ENCODE peak calls at places on chromosomes 16 and 17, in four cellular contexts. F is mammary epithelial cell, P is IMR-90, V is fibroblast of lung. B is an unnamed sample.

GRCh38 chr16:31869511-31870201 is 4.0 kb upstream of the ZNF267 start:
- DNase-seq in F (peak; percentile 88), V (peak; percentile 80), P (peak; percentile 92), B (peak; percentile 84)

GRCh38 chr17:56777859-56778258 is 55.9 kb downstream of the C17orf67 start:
- DNase-seq in F (no peak), V (no peak), P (peak; percentile 81), B (no peak)

GRCh38 chr17:47905221-47905733 is 9.2 kb downstream of the SP2 start:
- DNase-seq in P (peak; percentile 78), V (peak; percentile 87), F (peak; percentile 67), B (peak; percentile 67)

GRCh38 chr16:47180073-47180472 is 36.3 kb upstream of the NETO2 start:
- DNase-seq in P (no peak), V (no peak), F (no peak), B (no peak)

GRCh38 chr17:27793168-27793905 is 7.0 kb downstream of the NOS2 start:
- DNase-seq in V (peak; percentile 21), P (no peak), F (peak; percentile 8), B (peak; percentile 78)

GRCh38 chr17:62162898-62163297 is 97.8 kb upstream of the MED13 start:
- DNase-seq in P (no peak), V (no peak), F (no peak), B (no peak)

GRCh38 chr16:24289301-24289700 is 33.2 kb downstream of the CACNG3 start:
- DNase-seq in V (no peak), P (no peak), F (no peak), B (no peak)

GRCh38 chr16:24971718-24972117 is 43.5 kb downstream of the ARHGAP17 start:
- DNase-seq in F (no peak), P (no peak), V (no peak), B (no peak)

DNA sequence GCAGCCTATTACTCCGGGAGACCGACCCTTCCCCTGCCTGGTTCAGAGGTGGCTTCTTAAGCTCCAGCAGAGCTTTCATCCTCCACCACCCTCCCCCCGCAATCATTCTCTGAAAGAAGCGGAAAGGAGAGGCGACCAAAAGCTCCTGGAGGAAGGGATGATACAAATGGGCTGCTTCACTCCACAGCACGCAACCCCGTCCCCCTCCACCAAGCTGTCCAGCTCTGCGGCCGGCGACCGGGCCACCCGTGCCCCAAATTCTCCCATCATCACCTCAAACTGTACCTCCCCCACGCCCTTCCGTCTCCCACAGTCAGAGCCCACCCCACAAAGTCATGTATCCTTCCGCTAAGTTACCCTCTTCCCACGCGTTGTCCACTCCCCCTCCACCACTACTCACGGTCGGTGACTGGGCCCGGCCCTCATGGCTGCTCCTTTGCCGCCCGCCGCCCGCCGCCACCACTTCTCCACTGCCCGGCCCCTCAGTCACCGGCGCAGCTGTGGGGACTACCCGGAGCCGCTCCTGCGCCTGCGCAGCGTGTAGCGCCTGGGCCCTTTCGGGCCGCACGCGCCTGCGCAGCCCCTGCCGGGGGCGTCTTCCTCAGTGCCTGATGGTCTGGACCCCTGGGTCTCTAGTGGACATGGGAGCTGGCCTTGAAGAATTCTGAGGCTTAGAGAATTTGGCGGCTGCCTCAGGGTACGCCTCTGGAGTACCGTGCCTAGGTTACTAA is at the start of gene FAM222B:
- DNase-seq in V (peak; percentile 73), F (peak; percentile 76), P (peak; percentile 76), B (peak; percentile 97)
- TF ChIP-seq CTCF in V (no peak), F (no peak), P (no peak), B (no peak)

GRCh38 chr17:49629447-49629846 is 48.5 kb downstream of the SPOP start:
- DNase-seq in V (no peak), F (no peak), P (no peak), B (no peak)

GRCh38 chr17:49630113-49630900 is 47.6 kb downstream of the SPOP start:
- DNase-seq in P (no peak), F (no peak), V (no peak), B (no peak)

GRCh38 chr17:49632201-49632600 is 45.7 kb downstream of the SPOP start:
- DNase-seq in V (no peak), P (no peak), F (no peak), B (no peak)

GRCh38 chr17:49633250-49633649 is 44.6 kb downstream of the SPOP start:
- DNase-seq in F (no peak), V (no peak), P (no peak), B (no peak)

GRCh38 chr17:49631496-49631895 is 46.4 kb downstream of the SPOP start:
- DNase-seq in F (no peak), V (peak; percentile 55), P (no peak), B (no peak)
- H3K27ac ChIP-seq in F (no peak overlapping the region), V (no peak overlapping the region), P (no peak overlapping the region), B (no peak overlapping the region)

GRCh38 chr16:88697116-88697830 is 8.9 kb downstream of the RNF166 start:
- DNase-seq in F (no peak), P (no peak), V (no peak), B (no peak)
- H3K4me1 ChIP-seq in F (peaks cover 4% of the 10 kb centered on the region), P (peaks cover 8% of the 10 kb centered on the region), V (peaks cover 11% of the 10 kb centered on the region), B (peaks cover 43% of the 10 kb centered on the region)

GRCh38 chr16:21666772-21667171 is 3.0 kb downstream of the OTOA start:
- DNase-seq in F (no peak), P (no peak), V (no peak), B (no peak)
- TF ChIP-seq CTCF in F (no peak), P (no peak), V (no peak), B (no peak)

GRCh38 chr17:20823890-20824289 is 218.9 kb downstream of the USP22 start:
- DNase-seq in V (no peak), F (no peak), P (no peak), B (no peak)

GRCh38 chr17:20825539-20825938 is 217.3 kb downstream of the USP22 start:
- DNase-seq in F (no peak), P (no peak), V (no peak), B (no peak)
- H3K27ac ChIP-seq in F (no peak overlapping the region), P (no peak overlapping the region), V (no peak overlapping the region), B (no peak overlapping the region)